ENCODE peak calls at places on chromosomes 2 and 18, in five cellular contexts. R, D, G, M and U are unnamed samples.
A peak's percentile ranks its signal among the peaks of the same experiment; 100 is the strongest.

GRCh38 chr2:48198285-48198821 is 292.1 kb upstream of the FBXO11 start:
- ATAC-seq in R (no peak), D (peak; percentile 48), G (peak; percentile 16), M (no peak), U (no peak)

GRCh38 chr2:44708646-44709000 is 232.9 kb upstream of the SIX3 start:
- ATAC-seq in R (no peak), D (no peak), G (no peak), M (no peak), U (no peak)

GRCh38 chr2:196119926-196120325 is 51.3 kb upstream of the DNAH7 start:
- ATAC-seq in R (no peak), D (no peak), G (no peak), M (no peak), U (no peak)

GRCh38 chr2:113851640-113852039 is 38.2 kb upstream of the ACTR3 start:
- ATAC-seq in R (no peak), D (peak; percentile 92), G (peak; percentile 51), M (no peak), U (no peak)

GRCh38 chr18:24488824-24489493 is 28.5 kb downstream of the HRH4 start:
- ATAC-seq in R (no peak), D (peak; percentile 70), G (peak; percentile 60), M (no peak), U (peak; percentile 36)

GRCh38 chr2:11093467-11093866 is 61.8 kb upstream of the SLC66A3 start:
- ATAC-seq in R (no peak), D (no peak), G (no peak), M (peak; percentile 19), U (no peak)

GRCh38 chr2:7057865-7058400 is 140.7 kb downstream of the RNF144A start:
- ATAC-seq in R (peak; percentile 25), D (no peak), G (no peak), M (peak; percentile 39), U (no peak)

GRCh38 chr18:3189884-3190283 is 29.9 kb downstream of the MYOM1 start:
- ATAC-seq in R (no peak), D (no peak), G (no peak), M (no peak), U (no peak)

GRCh38 chr18:35526476-35527120 is 28.8 kb upstream of the INO80C start:
- ATAC-seq in R (no peak), D (peak; percentile 52), G (peak; percentile 52), M (no peak), U (peak; percentile 81)

GRCh38 chr2:41933035-41933429 is 114.8 kb upstream of the PKDCC start:
- ATAC-seq in R (no peak), D (no peak), G (no peak), M (no peak), U (peak; percentile 39)

GRCh38 chr2:178309541-178309940 is 115.2 kb downstream of the OSBPL6 start:
- ATAC-seq in R (no peak), D (no peak), G (no peak), M (no peak), U (peak; percentile 69)

GRCh38 chr2:207914716-207915115 is 110.6 kb downstream of the PLEKHM3 start:
- ATAC-seq in R (no peak), D (no peak), G (no peak), M (no peak), U (no peak)

GRCh38 chr2:241069821-241070281 is 32.2 kb downstream of the MTERF4 start:
- ATAC-seq in R (no peak), D (no peak), G (no peak), M (no peak), U (no peak)

GRCh38 chr2:73406996-73407395 is 21.4 kb downstream of the ALMS1 start:
- ATAC-seq in R (no peak), D (no peak), G (no peak), M (no peak), U (no peak)

GRCh38 chr2:67872481-67872880 is 190.3 kb downstream of the C1D start:
- ATAC-seq in R (no peak), D (no peak), G (no peak), M (no peak), U (no peak)

GRCh38 chr2:5520352-5520996 is 171.7 kb upstream of the SOX11 start:
- ATAC-seq in R (no peak), D (peak; percentile 95), G (no peak), M (no peak), U (no peak)

GRCh38 chr2:40148344-40148743 is 303.5 kb downstream of the SLC8A1 start:
- ATAC-seq in R (no peak), D (no peak), G (peak; percentile 42), M (no peak), U (no peak)

GRCh38 chr2:239855863-239856587 is 169.1 kb downstream of the NDUFA10 start:
- ATAC-seq in R (no peak), D (peak; percentile 38), G (no peak), M (no peak), U (no peak)

GRCh38 chr2:10414000-10414451 is 34.1 kb downstream of the ODC1 start:
- ATAC-seq in R (no peak), D (peak; percentile 55), G (peak; percentile 5), M (no peak), U (no peak)

GRCh38 chr18:73577365-73577764 is 570.3 kb downstream of the FBXO15 start:
- ATAC-seq in R (no peak), D (no peak), G (no peak), M (no peak), U (no peak)

GRCh38 chr2:69156624-69157023 is 143.6 kb downstream of the ANTXR1 start:
- ATAC-seq in R (no peak), D (no peak), G (no peak), M (no peak), U (no peak)

GRCh38 chr18:59054892-59055291 is 84.8 kb upstream of the SEC11C start:
- ATAC-seq in R (no peak), D (no peak), G (no peak), M (no peak), U (no peak)

GRCh38 chr2:16546128-16546754 is 119.4 kb downstream of the CYRIA start:
- ATAC-seq in R (no peak), D (peak; percentile 59), G (peak; percentile 47), M (no peak), U (peak; percentile 45)

GRCh38 chr2:36404754-36405153 is 49.2 kb downstream of the CRIM1 start:
- ATAC-seq in R (no peak), D (no peak), G (no peak), M (no peak), U (no peak)

GRCh38 chr2:230323385-230324106 is 3.4 kb upstream of the SP140L start:
- ATAC-seq in R (no peak), D (no peak), G (no peak), M (no peak), U (no peak)

GRCh38 chr18:77714716-77715115 is 465.1 kb downstream of the GALR1 start:
- ATAC-seq in R (no peak), D (no peak), G (no peak), M (no peak), U (no peak)

GRCh38 chr2:199470672-199471442 is 13.1 kb upstream of the SATB2 start:
- ATAC-seq in R (no peak), D (no peak), G (no peak), M (peak; percentile 16), U (no peak)

GRCh38 chr2:149658553-149658952 is 71.0 kb upstream of the MMADHC start:
- ATAC-seq in R (no peak), D (no peak), G (no peak), M (no peak), U (no peak)